ENCODE peak calls at places on chromosomes 5 and 9, in six cellular contexts. I is T47D, S is NCI-H1092 treated with DMSO at 0.1 percent for 48 hours, V is HEK293T, D is LoVo, E is upper lobe of right lung. M is an unnamed sample.

GRCh38 chr9:132447346-132447745 is 37.3 kb downstream of the CFAP77 start:
- DNase-seq in S (no peak), I (no peak), D (no peak), V (peak), E (no peak), M (no peak)

GRCh38 chr5:7078901-7079300 is 317.0 kb upstream of the ADCY2 start:
- DNase-seq in D (no peak), E (no peak), I (no peak), V (no peak), S (peak), M (peak)

GRCh38 chr5:112004867-112005532 is 248.0 kb upstream of the NREP start:
- DNase-seq in I (no peak), D (no peak), V (no peak), E (no peak), S (no peak), M (no peak)

GRCh38 chr5:131275996-131276535 is 12.2 kb downstream of the CDC42SE2 start:
- DNase-seq in E (no peak), I (no peak), V (no peak), S (no peak), D (no peak), M (no peak)

GRCh38 chr9:77013186-77013931 is 6.1 kb upstream of the FOXB2 start:
- DNase-seq in V (no peak), E (no peak), I (no peak), S (no peak), D (no peak), M (no peak)

GRCh38 chr5:102835715-102836114 is 80.6 kb downstream of the PAM start:
- DNase-seq in V (no peak), E (no peak), D (no peak), S (no peak), I (no peak), M (no peak)

GRCh38 chr5:142520885-142521284 is 165.0 kb downstream of the FGF1 start:
- DNase-seq in D (no peak), I (no peak), E (no peak), V (no peak), S (no peak), M (no peak)

GRCh38 chr9:16640649-16641048 is 229.8 kb downstream of the BNC2 start:
- DNase-seq in E (no peak), I (no peak), S (no peak), V (peak), D (no peak), M (peak)

GRCh38 chr5:98455660-98456059 is 317.8 kb upstream of the RGMB start:
- DNase-seq in S (no peak), E (no peak), V (no peak), D (no peak), I (no peak), M (no peak)

GRCh38 chr5:164672190-164672589 is 1166.8 kb downstream of the MAT2B start:
- DNase-seq in D (no peak), E (no peak), V (no peak), S (no peak), I (no peak), M (no peak)

GRCh38 chr9:124770359-124771020 is 621 bp downstream of the NR6A1 start:
- DNase-seq in D (peak), V (peak), I (no peak), E (no peak), S (peak), M (peak)

GRCh38 chr5:80985600-80986228 is 25.6 kb downstream of the RASGRF2 start:
- DNase-seq in D (no peak), S (no peak), I (no peak), E (no peak), V (no peak), M (no peak)

GRCh38 chr9:76690575-76691370 is 73.5 kb upstream of the PCA3 start:
- DNase-seq in D (no peak), E (no peak), V (no peak), S (peak), I (no peak), M (no peak)

GRCh38 chr5:158487156-158487555 is 612.6 kb downstream of the EBF1 start:
- DNase-seq in V (no peak), I (no peak), E (no peak), S (no peak), D (no peak), M (no peak)

GRCh38 chr5:31701642-31702041 is 62.7 kb downstream of the PDZD2 start:
- DNase-seq in D (no peak), I (no peak), E (no peak), V (no peak), S (no peak), M (no peak)

GRCh38 chr9:136373300-136374182 is at the start of gene CARD9:
- DNase-seq in S (no peak), D (no peak), V (no peak), E (peak), I (no peak), M (no peak)

GRCh38 chr9:108668191-108668940 is 187.4 kb downstream of the ACTL7B start:
- DNase-seq in D (no peak), S (no peak), V (no peak), I (no peak), E (no peak), M (no peak)

GRCh38 chr9:135604437-135605237 is 34.7 kb downstream of the GLT6D1 start:
- DNase-seq in D (no peak), S (no peak), I (no peak), V (no peak), E (peak), M (no peak)

GRCh38 chr9:14249527-14249926 is 64.4 kb downstream of the NFIB start:
- DNase-seq in V (no peak), S (no peak), D (no peak), E (no peak), I (no peak), M (no peak)

GRCh38 chr5:5523066-5523505 is 100.6 kb downstream of the ICE1 start:
- DNase-seq in V (no peak), I (no peak), D (no peak), E (no peak), S (no peak), M (peak)

GRCh38 chr5:140084466-140084865 is 29.4 kb upstream of the PURA start:
- DNase-seq in D (no peak), S (no peak), I (no peak), E (no peak), V (no peak), M (no peak)

M was measured in SK-MEL-5.